ENCODE peak calls at places on chromosomes 16 and 17, in five cellular contexts. S is PC-9, E is endothelial cell of umbilical vein, G is hepatocyte, F is fibroblast of lung. C is an unnamed sample. For H3K36me3, the result is how much of the 10 kb centered on the place peaks cover.

GRCh38 chr16:13143551-13143950 is 242.2 kb downstream of the SHISA9 start:
- DNase-seq in S (no peak), E (no peak), G (no peak), F (no peak), C (no peak)

GRCh38 chr16:82627811-82628339 is 1.1 kb downstream of the CDH13 start:
- DNase-seq in S (no peak), E (peak), G (no peak), F (no peak), C (no peak)

GRCh38 chr16:12395266-12395665 is 408.4 kb downstream of the CPPED1 start:
- DNase-seq in S (no peak), E (no peak), G (no peak), F (no peak), C (no peak)

GRCh38 chr16:85234310-85235235 is 122.3 kb upstream of the CIBAR2 start:
- DNase-seq in S (peak), E (peak), G (peak), F (peak), C (peak)

GRCh38 chr16:89744813-89745212 is 23.5 kb downstream of the ZNF276 start:
- DNase-seq in S (no peak), E (no peak), G (no peak), F (no peak), C (no peak)

GRCh38 chr16:11530171-11530940 is 56.4 kb downstream of the LITAF start:
- DNase-seq in S (no peak), E (peak), G (no peak), F (no peak), C (no peak)

GRCh38 chr16:73125860-73126259 is 77.9 kb upstream of the ZFHX3 start:
- DNase-seq in S (no peak), E (peak), G (no peak), F (peak), C (peak)

GRCh38 chr17:63786961-63787711 is 13.2 kb downstream of the DDX42 start:
- DNase-seq in S (peak), E (no peak), G (no peak), F (no peak), C (no peak)

GRCh38 chr17:30549864-30550511 is 72.8 kb downstream of the GOSR1 start:
- DNase-seq in S (no peak), E (no peak), G (no peak), F (no peak), C (no peak)

GRCh38 chr16:57590654-57591085 is 37.8 kb upstream of the ADGRG1 start:
- DNase-seq in S (peak), E (peak), G (peak), F (peak), C (peak)

GRCh38 chr16:27547134-27547533 is 2.6 kb downstream of the GTF3C1 start:
- DNase-seq in S (no peak), E (peak), G (peak), F (peak), C (peak)

DNA sequence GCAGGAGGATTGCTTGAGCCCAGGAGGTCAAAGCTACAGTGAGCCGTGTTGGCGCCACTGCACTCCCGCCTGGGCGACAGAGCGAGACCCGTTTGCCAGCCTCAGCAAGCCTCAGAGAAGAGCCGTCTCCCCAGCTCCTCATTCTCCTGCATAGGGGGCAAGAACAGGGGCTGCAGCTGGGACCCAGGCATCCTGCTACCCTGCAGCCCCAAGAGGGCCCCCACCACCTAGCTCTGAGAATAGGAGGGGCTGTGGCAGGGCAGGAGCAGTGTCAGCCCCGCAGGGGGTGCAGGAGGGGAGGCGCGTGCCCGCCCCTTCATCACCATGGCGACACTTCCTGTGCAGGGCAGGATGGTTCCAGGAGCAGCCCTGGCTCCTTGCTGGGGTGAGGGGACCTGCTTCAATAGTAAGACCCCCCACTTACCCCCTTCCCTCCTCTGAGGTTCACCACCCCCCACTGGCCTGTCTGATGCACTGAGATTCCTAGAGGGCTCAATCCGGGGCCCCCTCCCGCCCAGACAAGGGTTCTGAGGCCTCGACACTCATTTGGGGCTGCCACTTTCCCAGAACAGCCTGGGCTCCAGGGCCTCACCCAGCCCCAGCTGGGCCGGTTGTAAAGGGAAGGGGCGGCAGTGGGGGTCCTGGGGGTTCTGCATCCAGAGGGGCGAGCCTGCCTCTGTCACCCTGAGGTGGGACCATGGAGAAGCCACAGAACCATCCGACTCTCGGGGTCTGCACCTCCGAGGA is 20.2 kb downstream of the VASN start:
- DNase-seq in S (no peak), E (no peak), G (no peak), F (no peak), C (peak)
- H3K27ac ChIP-seq in S (no peak), E (no peak), G (peak), F (peak), C (peak)

GRCh38 chr17:42291136-42291535 is 2.8 kb downstream of the STAT5A start:
- DNase-seq in S (no peak), E (peak), G (no peak), F (no peak), C (no peak)

GRCh38 chr17:42290577-42290976 is 2.3 kb downstream of the STAT5A start:
- DNase-seq in S (no peak), E (no peak), G (no peak), F (no peak), C (no peak)

GRCh38 chr17:42289863-42290165 is 1.5 kb downstream of the STAT5A start:
- DNase-seq in S (no peak), E (no peak), G (no peak), F (no peak), C (no peak)

GRCh38 chr17:42296012-42296411 is 7.7 kb downstream of the STAT5A start:
- DNase-seq in S (no peak), E (no peak), G (no peak), F (no peak), C (no peak)

GRCh38 chr17:42294469-42295398 is 6.4 kb downstream of the STAT5A start:
- DNase-seq in S (no peak), E (no peak), G (no peak), F (no peak), C (no peak)
- H3K36me3 ChIP-seq in S (under half), E (under half), G (under half), F (under half), C (under half)

GRCh38 chr17:49230636-49231562 is at the start of gene PHOSPHO1:
- DNase-seq in S (peak), E (peak), G (peak), F (peak), C (peak)
- TF ChIP-seq EZH2 in S (no peak), E (no peak), G (peak), F (no peak), C (no peak)

DNA sequence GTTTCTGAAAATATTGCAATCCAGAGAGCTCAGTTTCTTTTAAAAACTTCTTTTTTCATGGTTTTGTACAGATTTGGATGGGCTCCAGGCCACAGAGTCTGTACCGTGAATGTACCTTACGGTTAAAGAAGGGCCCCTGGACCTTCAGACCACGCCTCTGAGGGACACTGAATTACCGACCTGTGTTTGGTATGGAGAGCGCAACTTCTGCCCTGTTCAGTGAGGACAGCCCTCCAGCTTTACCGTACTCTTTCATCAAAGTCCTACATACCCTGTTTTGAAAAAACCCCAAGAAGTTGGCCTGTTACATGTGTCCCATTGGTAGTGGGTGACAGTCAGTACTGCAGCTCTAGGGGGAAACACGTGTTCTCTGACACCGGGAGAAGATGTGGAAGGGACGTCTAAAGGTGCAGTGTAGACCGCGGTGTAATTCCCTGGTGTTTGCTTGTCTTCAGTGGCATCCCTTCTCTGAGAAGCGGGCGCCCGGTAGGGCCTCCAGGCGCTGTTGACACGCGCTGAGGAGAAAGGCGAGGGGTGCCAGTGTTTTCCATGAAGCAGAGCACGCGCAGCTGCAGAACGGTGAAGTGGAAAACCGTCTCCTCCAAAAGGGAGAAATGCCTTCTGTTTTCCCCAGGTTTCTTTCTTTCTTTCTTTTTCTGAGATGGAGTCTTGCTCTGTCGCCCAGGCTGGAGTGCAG is 6.2 kb downstream of the PGS1 start:
- DNase-seq in S (no peak), E (no peak), G (no peak), F (no peak), C (no peak)
- H3K27ac ChIP-seq in S (no peak), E (peak), G (peak), F (peak), C (peak)

DNA sequence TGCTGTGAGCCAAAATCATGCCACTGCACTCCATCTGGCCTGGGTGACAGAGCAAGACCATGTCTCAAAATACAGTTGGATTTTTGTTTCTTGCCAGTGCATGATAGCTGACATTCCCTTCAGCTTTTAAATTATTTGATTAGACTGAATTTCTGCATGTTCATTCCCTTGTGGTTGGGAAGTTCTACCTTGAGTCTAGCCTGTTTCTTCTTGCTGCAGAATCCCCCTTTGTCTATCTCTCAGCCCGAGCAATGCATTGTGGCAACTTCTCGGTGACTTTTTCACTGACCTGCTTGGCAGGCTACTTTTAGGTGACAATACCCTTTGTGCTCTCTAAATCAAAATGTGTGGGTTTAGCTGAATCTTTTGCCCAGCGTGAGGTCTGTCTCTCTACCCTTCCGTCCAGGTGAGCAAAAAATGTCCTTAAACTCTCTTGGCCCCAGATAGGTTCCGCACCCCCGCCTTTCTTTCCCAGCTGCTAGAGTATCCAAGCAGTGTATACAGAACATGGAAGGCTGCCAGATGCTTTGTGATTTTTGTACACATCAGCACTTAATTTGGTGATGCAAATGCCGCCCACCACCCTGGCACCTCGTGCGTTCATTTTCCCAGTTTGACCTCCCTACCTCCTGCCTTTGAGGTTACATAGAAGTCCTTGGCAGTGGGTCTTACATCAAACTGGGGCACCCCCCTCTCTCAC is 130.2 kb downstream of the ABCC6 start:
- DNase-seq in S (no peak), E (no peak), G (peak), F (peak), C (peak)
- H3K36me3 ChIP-seq in S (under half), E (under half), G (under half), F (under half), C (under half)

GRCh38 chr17:45248132-45248936 is 13.6 kb downstream of the SPATA32 start:
- DNase-seq in S (peak), E (no peak), G (peak), F (no peak), C (no peak)
- TF ChIP-seq EZH2 in S (no peak), E (no peak), G (no peak), F (no peak), C (no peak)

GRCh38 chr17:81914103-81914850 is 3.1 kb upstream of the PCYT2 start:
- DNase-seq in S (no peak), E (no peak), G (no peak), F (no peak), C (no peak)

GRCh38 chr17:81911969-81912368 is 770 bp upstream of the PCYT2 start:
- DNase-seq in S (no peak), E (no peak), G (no peak), F (no peak), C (no peak)

GRCh38 chr17:81915331-81915730 is 2.6 kb downstream of the SIRT7 start:
- DNase-seq in S (no peak), E (no peak), G (no peak), F (no peak), C (no peak)

GRCh38 chr17:81912441-81913309 is 1.5 kb upstream of the PCYT2 start:
- DNase-seq in S (peak), E (no peak), G (peak), F (no peak), C (no peak)

DNA sequence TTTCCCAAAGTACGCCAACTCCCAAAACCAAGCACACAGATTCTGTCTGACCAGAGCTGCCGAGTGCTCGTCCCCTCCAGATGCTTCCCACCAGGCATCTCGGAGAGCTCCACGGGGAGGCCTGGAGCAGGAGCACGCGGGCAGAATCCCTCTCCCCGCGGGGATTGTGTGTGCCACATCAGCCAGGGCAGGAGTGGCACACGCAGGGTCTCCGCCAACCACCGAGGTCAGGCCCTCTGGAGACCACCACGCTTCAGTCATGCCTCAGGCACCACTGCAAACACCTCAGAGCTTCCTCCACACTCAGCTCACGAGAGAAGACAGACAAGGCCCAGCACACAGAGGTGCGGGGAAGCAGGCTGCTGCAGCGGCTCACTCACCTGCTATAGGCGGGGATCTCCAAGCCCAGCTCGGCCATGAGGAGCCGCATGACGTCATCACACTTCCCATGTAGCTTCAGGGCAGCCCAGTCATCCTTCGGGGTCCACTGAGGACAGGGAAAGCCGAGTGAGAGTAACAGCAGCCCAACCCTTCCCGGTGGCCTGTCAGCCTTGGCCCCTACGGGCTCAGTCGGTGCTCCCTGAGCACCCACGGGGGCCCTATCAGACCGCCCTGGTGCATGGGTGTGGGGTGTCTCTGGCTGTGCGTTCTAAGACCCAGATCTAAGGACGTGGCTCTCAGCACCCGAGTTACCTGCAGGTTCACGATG is 2.3 kb upstream of the PCYT2 start:
- DNase-seq in S (peak), E (no peak), G (no peak), F (no peak), C (no peak)
- H3K27ac ChIP-seq in S (peak), E (no peak), G (peak), F (no peak), C (no peak)